ENCODE peak calls at places on chromosomes 7 and 10, in seven cellular contexts. Q is B cell, V is left ventricle myocardium inferior, S is NCI-H345, M is pons, U is heart left ventricle, Y is neural crest cell. Z is an unnamed sample.

GRCh38 chr10:82505009-82505408 is 630.0 kb downstream of the NRG3 start:
- DNase-seq in Y (no peak), U (no peak), M (no peak), Q (no peak), V (no peak), S (no peak), Z (no peak)

GRCh38 chr7:71454981-71455380 is 323.0 kb downstream of the GALNT17 start:
- DNase-seq in S (no peak), Q (no peak), U (no peak), M (no peak), Y (no peak), V (no peak), Z (no peak)

GRCh38 chr10:31836569-31837406 is 91.8 kb downstream of the ARHGAP12 start:
- DNase-seq in U (no peak), V (no peak), S (no peak), M (peak; percentile 65), Q (no peak), Y (no peak), Z (no peak)

GRCh38 chr10:125017547-125018298 is 75.8 kb downstream of the ZRANB1 start:
- DNase-seq in S (peak; percentile 58), V (peak; percentile 6), U (no peak), M (no peak), Q (no peak), Y (no peak), Z (no peak)

GRCh38 chr7:88106430-88106829 is 113.4 kb downstream of the SRI start:
- DNase-seq in Q (no peak), S (no peak), V (no peak), Y (no peak), U (no peak), M (no peak), Z (no peak)

GRCh38 chr7:149103424-149103823 is 12.9 kb upstream of the ZNF786 start:
- DNase-seq in S (no peak), U (no peak), Q (no peak), V (no peak), M (no peak), Y (no peak), Z (no peak)

GRCh38 chr7:148773344-148773743 is 74.6 kb downstream of the CUL1 start:
- DNase-seq in S (peak; percentile 69), V (no peak), Y (no peak), U (no peak), M (no peak), Q (no peak), Z (no peak)

GRCh38 chr10:25453619-25454018 is 278.8 kb downstream of the GPR158 start:
- DNase-seq in Q (no peak), Y (no peak), M (no peak), U (no peak), V (no peak), S (no peak), Z (no peak)

GRCh38 chr10:71156436-71156835 is 55.9 kb upstream of the UNC5B start:
- DNase-seq in M (no peak), Y (no peak), S (no peak), U (no peak), Q (no peak), V (no peak), Z (no peak)